ENCODE peak calls at places on chromosomes 4 and X, in ten cellular contexts. One of them, this sample, is unnamed.
A peak's percentile ranks its signal among the peaks of the same experiment; 100 is the strongest.

GRCh38 chr4:48379587-48380140 is 38.3 kb downstream of the SLAIN2 start:
- DNase-seq in HuH-7: no peak
- DNase-seq in stimulated activated CD4-positive, alpha-beta T cell treated with anti-CD3 and anti-CD28 coated beads, TNF-alpha, amount 100 ng/mL, for 48 hours: no peak
- DNase-seq in D341Med: no peak
- DNase-seq in NCI-H1694 treated with DMSO at 0.1 percent for 48 hours: no peak
- DNase-seq in stimulated activated CD8-positive, alpha-beta memory T cell treated with anti-CD3 and anti-CD28 coated beads, Interleukin-15, amount 100 ng/mL, for 48 hours: no peak
- DNase-seq in HFF-Myc: no peak
- DNase-seq in A549: no peak
- DNase-seq in fibroblast of lung: peak; percentile 14
- DNase-seq in HT1080: no peak
- DNase-seq in this sample: no peak

GRCh38 chrX:69493193-69493592 is 10.9 kb upstream of the NALF2 start:
- DNase-seq in HuH-7: peak; percentile 58
- DNase-seq in stimulated activated CD4-positive, alpha-beta T cell treated with anti-CD3 and anti-CD28 coated beads, TNF-alpha, amount 100 ng/mL, for 48 hours: no peak
- DNase-seq in D341Med: peak; percentile 62
- DNase-seq in NCI-H1694 treated with DMSO at 0.1 percent for 48 hours: peak; percentile 30
- DNase-seq in stimulated activated CD8-positive, alpha-beta memory T cell treated with anti-CD3 and anti-CD28 coated beads, Interleukin-15, amount 100 ng/mL, for 48 hours: no peak
- DNase-seq in HFF-Myc: no peak
- DNase-seq in A549: peak; percentile 30
- DNase-seq in fibroblast of lung: no peak
- DNase-seq in HT1080: peak; percentile 15
- DNase-seq in this sample: no peak

GRCh38 chrX:13090261-13091110 is 46.1 kb upstream of the FAM9C start:
- DNase-seq in HuH-7: peak; percentile 11
- DNase-seq in stimulated activated CD4-positive, alpha-beta T cell treated with anti-CD3 and anti-CD28 coated beads, TNF-alpha, amount 100 ng/mL, for 48 hours: no peak
- DNase-seq in D341Med: no peak
- DNase-seq in NCI-H1694 treated with DMSO at 0.1 percent for 48 hours: no peak
- DNase-seq in stimulated activated CD8-positive, alpha-beta memory T cell treated with anti-CD3 and anti-CD28 coated beads, Interleukin-15, amount 100 ng/mL, for 48 hours: no peak
- DNase-seq in HFF-Myc: no peak
- DNase-seq in A549: no peak
- DNase-seq in fibroblast of lung: peak; percentile 80
- DNase-seq in HT1080: no peak
- DNase-seq in this sample: no peak

GRCh38 chrX:40326186-40326965 is 228.6 kb upstream of the BCOR start:
- DNase-seq in HuH-7: no peak
- DNase-seq in stimulated activated CD4-positive, alpha-beta T cell treated with anti-CD3 and anti-CD28 coated beads, TNF-alpha, amount 100 ng/mL, for 48 hours: no peak
- DNase-seq in D341Med: no peak
- DNase-seq in NCI-H1694 treated with DMSO at 0.1 percent for 48 hours: no peak
- DNase-seq in stimulated activated CD8-positive, alpha-beta memory T cell treated with anti-CD3 and anti-CD28 coated beads, Interleukin-15, amount 100 ng/mL, for 48 hours: no peak
- DNase-seq in HFF-Myc: no peak
- DNase-seq in A549: peak; percentile 7
- DNase-seq in fibroblast of lung: no peak
- DNase-seq in HT1080: peak; percentile 4
- DNase-seq in this sample: no peak

GRCh38 chr4:42237010-42237409 is 84.6 kb upstream of the BEND4 start:
- DNase-seq in HuH-7: no peak
- DNase-seq in stimulated activated CD4-positive, alpha-beta T cell treated with anti-CD3 and anti-CD28 coated beads, TNF-alpha, amount 100 ng/mL, for 48 hours: no peak
- DNase-seq in D341Med: no peak
- DNase-seq in NCI-H1694 treated with DMSO at 0.1 percent for 48 hours: no peak
- DNase-seq in stimulated activated CD8-positive, alpha-beta memory T cell treated with anti-CD3 and anti-CD28 coated beads, Interleukin-15, amount 100 ng/mL, for 48 hours: no peak
- DNase-seq in HFF-Myc: no peak
- DNase-seq in A549: no peak
- DNase-seq in fibroblast of lung: no peak
- DNase-seq in HT1080: no peak
- DNase-seq in this sample: no peak

GRCh38 chrX:118188977-118189376 is 72.4 kb upstream of the KLHL13 start:
- DNase-seq in HuH-7: no peak
- DNase-seq in stimulated activated CD4-positive, alpha-beta T cell treated with anti-CD3 and anti-CD28 coated beads, TNF-alpha, amount 100 ng/mL, for 48 hours: no peak
- DNase-seq in D341Med: no peak
- DNase-seq in NCI-H1694 treated with DMSO at 0.1 percent for 48 hours: no peak
- DNase-seq in stimulated activated CD8-positive, alpha-beta memory T cell treated with anti-CD3 and anti-CD28 coated beads, Interleukin-15, amount 100 ng/mL, for 48 hours: no peak
- DNase-seq in HFF-Myc: no peak
- DNase-seq in A549: no peak
- DNase-seq in fibroblast of lung: no peak
- DNase-seq in HT1080: no peak
- DNase-seq in this sample: no peak

GRCh38 chr4:31111794-31112193 is 391.6 kb downstream of the PCDH7 start:
- DNase-seq in HuH-7: no peak
- DNase-seq in stimulated activated CD4-positive, alpha-beta T cell treated with anti-CD3 and anti-CD28 coated beads, TNF-alpha, amount 100 ng/mL, for 48 hours: no peak
- DNase-seq in D341Med: no peak
- DNase-seq in NCI-H1694 treated with DMSO at 0.1 percent for 48 hours: no peak
- DNase-seq in stimulated activated CD8-positive, alpha-beta memory T cell treated with anti-CD3 and anti-CD28 coated beads, Interleukin-15, amount 100 ng/mL, for 48 hours: no peak
- DNase-seq in HFF-Myc: no peak
- DNase-seq in A549: no peak
- DNase-seq in fibroblast of lung: no peak
- DNase-seq in HT1080: no peak
- DNase-seq in this sample: no peak

GRCh38 chr4:181289203-181289602 is 954.0 kb upstream of the TENM3 start:
- DNase-seq in HuH-7: no peak
- DNase-seq in stimulated activated CD4-positive, alpha-beta T cell treated with anti-CD3 and anti-CD28 coated beads, TNF-alpha, amount 100 ng/mL, for 48 hours: no peak
- DNase-seq in D341Med: no peak
- DNase-seq in NCI-H1694 treated with DMSO at 0.1 percent for 48 hours: no peak
- DNase-seq in stimulated activated CD8-positive, alpha-beta memory T cell treated with anti-CD3 and anti-CD28 coated beads, Interleukin-15, amount 100 ng/mL, for 48 hours: no peak
- DNase-seq in HFF-Myc: no peak
- DNase-seq in A549: no peak
- DNase-seq in fibroblast of lung: no peak
- DNase-seq in HT1080: no peak
- DNase-seq in this sample: no peak

GRCh38 chrX:29662101-29662500 is 553.3 kb upstream of the MAGEB2 start:
- DNase-seq in HuH-7: no peak
- DNase-seq in stimulated activated CD4-positive, alpha-beta T cell treated with anti-CD3 and anti-CD28 coated beads, TNF-alpha, amount 100 ng/mL, for 48 hours: no peak
- DNase-seq in D341Med: no peak
- DNase-seq in NCI-H1694 treated with DMSO at 0.1 percent for 48 hours: no peak
- DNase-seq in stimulated activated CD8-positive, alpha-beta memory T cell treated with anti-CD3 and anti-CD28 coated beads, Interleukin-15, amount 100 ng/mL, for 48 hours: no peak
- DNase-seq in HFF-Myc: peak; percentile 48
- DNase-seq in A549: peak; percentile 90
- DNase-seq in fibroblast of lung: peak; percentile 51
- DNase-seq in HT1080: peak; percentile 90
- DNase-seq in this sample: no peak

GRCh38 chr4:11748169-11748872 is 319.6 kb upstream of the HS3ST1 start:
- DNase-seq in HuH-7: no peak
- DNase-seq in stimulated activated CD4-positive, alpha-beta T cell treated with anti-CD3 and anti-CD28 coated beads, TNF-alpha, amount 100 ng/mL, for 48 hours: no peak
- DNase-seq in D341Med: no peak
- DNase-seq in NCI-H1694 treated with DMSO at 0.1 percent for 48 hours: no peak
- DNase-seq in stimulated activated CD8-positive, alpha-beta memory T cell treated with anti-CD3 and anti-CD28 coated beads, Interleukin-15, amount 100 ng/mL, for 48 hours: no peak
- DNase-seq in HFF-Myc: peak; percentile 16
- DNase-seq in A549: peak; percentile 4
- DNase-seq in fibroblast of lung: peak; percentile 94
- DNase-seq in HT1080: peak; percentile 90
- DNase-seq in this sample: no peak

GRCh38 chr4:168839758-168840385 is 170.2 kb downstream of the CBR4 start:
- DNase-seq in HuH-7: no peak
- DNase-seq in stimulated activated CD4-positive, alpha-beta T cell treated with anti-CD3 and anti-CD28 coated beads, TNF-alpha, amount 100 ng/mL, for 48 hours: no peak
- DNase-seq in D341Med: no peak
- DNase-seq in NCI-H1694 treated with DMSO at 0.1 percent for 48 hours: no peak
- DNase-seq in stimulated activated CD8-positive, alpha-beta memory T cell treated with anti-CD3 and anti-CD28 coated beads, Interleukin-15, amount 100 ng/mL, for 48 hours: no peak
- DNase-seq in HFF-Myc: no peak
- DNase-seq in A549: no peak
- DNase-seq in fibroblast of lung: peak; percentile 90
- DNase-seq in HT1080: no peak
- DNase-seq in this sample: no peak

GRCh38 chr4:56937262-56937661 is 29.6 kb downstream of the REST start:
- DNase-seq in HuH-7: no peak
- DNase-seq in stimulated activated CD4-positive, alpha-beta T cell treated with anti-CD3 and anti-CD28 coated beads, TNF-alpha, amount 100 ng/mL, for 48 hours: no peak
- DNase-seq in D341Med: no peak
- DNase-seq in NCI-H1694 treated with DMSO at 0.1 percent for 48 hours: no peak
- DNase-seq in stimulated activated CD8-positive, alpha-beta memory T cell treated with anti-CD3 and anti-CD28 coated beads, Interleukin-15, amount 100 ng/mL, for 48 hours: no peak
- DNase-seq in HFF-Myc: peak; percentile 25
- DNase-seq in A549: peak; percentile 29
- DNase-seq in fibroblast of lung: peak; percentile 76
- DNase-seq in HT1080: peak; percentile 97
- DNase-seq in this sample: no peak

GRCh38 chr4:34157546-34157945 is 2086.8 kb downstream of the ARAP2 start:
- DNase-seq in HuH-7: no peak
- DNase-seq in stimulated activated CD4-positive, alpha-beta T cell treated with anti-CD3 and anti-CD28 coated beads, TNF-alpha, amount 100 ng/mL, for 48 hours: no peak
- DNase-seq in D341Med: no peak
- DNase-seq in NCI-H1694 treated with DMSO at 0.1 percent for 48 hours: no peak
- DNase-seq in stimulated activated CD8-positive, alpha-beta memory T cell treated with anti-CD3 and anti-CD28 coated beads, Interleukin-15, amount 100 ng/mL, for 48 hours: no peak
- DNase-seq in HFF-Myc: no peak
- DNase-seq in A549: no peak
- DNase-seq in fibroblast of lung: peak; percentile 60
- DNase-seq in HT1080: no peak
- DNase-seq in this sample: no peak

GRCh38 chrX:139692908-139693307 is 15.1 kb downstream of the MCF2 start:
- DNase-seq in HuH-7: no peak
- DNase-seq in stimulated activated CD4-positive, alpha-beta T cell treated with anti-CD3 and anti-CD28 coated beads, TNF-alpha, amount 100 ng/mL, for 48 hours: no peak
- DNase-seq in D341Med: no peak
- DNase-seq in NCI-H1694 treated with DMSO at 0.1 percent for 48 hours: no peak
- DNase-seq in stimulated activated CD8-positive, alpha-beta memory T cell treated with anti-CD3 and anti-CD28 coated beads, Interleukin-15, amount 100 ng/mL, for 48 hours: no peak
- DNase-seq in HFF-Myc: no peak
- DNase-seq in A549: no peak
- DNase-seq in fibroblast of lung: no peak
- DNase-seq in HT1080: no peak
- DNase-seq in this sample: no peak

GRCh38 chrX:47804315-47804714 is 32.4 kb upstream of the ZNF81 start:
- DNase-seq in HuH-7: no peak
- DNase-seq in stimulated activated CD4-positive, alpha-beta T cell treated with anti-CD3 and anti-CD28 coated beads, TNF-alpha, amount 100 ng/mL, for 48 hours: no peak
- DNase-seq in D341Med: no peak
- DNase-seq in NCI-H1694 treated with DMSO at 0.1 percent for 48 hours: no peak
- DNase-seq in stimulated activated CD8-positive, alpha-beta memory T cell treated with anti-CD3 and anti-CD28 coated beads, Interleukin-15, amount 100 ng/mL, for 48 hours: no peak
- DNase-seq in HFF-Myc: no peak
- DNase-seq in A549: no peak
- DNase-seq in fibroblast of lung: no peak
- DNase-seq in HT1080: no peak
- DNase-seq in this sample: no peak

GRCh38 chr4:1489639-1489995 is 83.4 kb upstream of the NKX1-1 start:
- DNase-seq in HuH-7: no peak
- DNase-seq in stimulated activated CD4-positive, alpha-beta T cell treated with anti-CD3 and anti-CD28 coated beads, TNF-alpha, amount 100 ng/mL, for 48 hours: no peak
- DNase-seq in D341Med: no peak
- DNase-seq in NCI-H1694 treated with DMSO at 0.1 percent for 48 hours: no peak
- DNase-seq in stimulated activated CD8-positive, alpha-beta memory T cell treated with anti-CD3 and anti-CD28 coated beads, Interleukin-15, amount 100 ng/mL, for 48 hours: no peak
- DNase-seq in HFF-Myc: no peak
- DNase-seq in A549: no peak
- DNase-seq in fibroblast of lung: no peak
- DNase-seq in HT1080: no peak
- DNase-seq in this sample: peak; percentile 30

GRCh38 chr4:120673696-120674095 is 248.8 kb downstream of the PRDM5 start:
- DNase-seq in HuH-7: no peak
- DNase-seq in stimulated activated CD4-positive, alpha-beta T cell treated with anti-CD3 and anti-CD28 coated beads, TNF-alpha, amount 100 ng/mL, for 48 hours: no peak
- DNase-seq in D341Med: no peak
- DNase-seq in NCI-H1694 treated with DMSO at 0.1 percent for 48 hours: no peak
- DNase-seq in stimulated activated CD8-positive, alpha-beta memory T cell treated with anti-CD3 and anti-CD28 coated beads, Interleukin-15, amount 100 ng/mL, for 48 hours: no peak
- DNase-seq in HFF-Myc: no peak
- DNase-seq in A549: no peak
- DNase-seq in fibroblast of lung: no peak
- DNase-seq in HT1080: no peak
- DNase-seq in this sample: no peak

GRCh38 chr4:102541708-102542107 is 40.5 kb downstream of the NFKB1 start:
- DNase-seq in HuH-7: no peak
- DNase-seq in stimulated activated CD4-positive, alpha-beta T cell treated with anti-CD3 and anti-CD28 coated beads, TNF-alpha, amount 100 ng/mL, for 48 hours: no peak
- DNase-seq in D341Med: no peak
- DNase-seq in NCI-H1694 treated with DMSO at 0.1 percent for 48 hours: no peak
- DNase-seq in stimulated activated CD8-positive, alpha-beta memory T cell treated with anti-CD3 and anti-CD28 coated beads, Interleukin-15, amount 100 ng/mL, for 48 hours: no peak
- DNase-seq in HFF-Myc: no peak
- DNase-seq in A549: peak; percentile 1
- DNase-seq in fibroblast of lung: no peak
- DNase-seq in HT1080: no peak
- DNase-seq in this sample: no peak

GRCh38 chr4:71559957-71560541 is 221.2 kb downstream of the SLC4A4 start:
- DNase-seq in HuH-7: no peak
- DNase-seq in stimulated activated CD4-positive, alpha-beta T cell treated with anti-CD3 and anti-CD28 coated beads, TNF-alpha, amount 100 ng/mL, for 48 hours: no peak
- DNase-seq in D341Med: no peak
- DNase-seq in NCI-H1694 treated with DMSO at 0.1 percent for 48 hours: no peak
- DNase-seq in stimulated activated CD8-positive, alpha-beta memory T cell treated with anti-CD3 and anti-CD28 coated beads, Interleukin-15, amount 100 ng/mL, for 48 hours: no peak
- DNase-seq in HFF-Myc: peak; percentile 21
- DNase-seq in A549: peak; percentile 23
- DNase-seq in fibroblast of lung: peak; percentile 33
- DNase-seq in HT1080: peak; percentile 59
- DNase-seq in this sample: no peak

This sample was measured in activated naive CD4-positive, alpha-beta T cell treated with anti-CD3 and anti-CD28 coated beads, Interleukin-2, amount 50 U/mL, for 72 hours.